ENCODE peak calls at places on chromosome 4, in seven cellular contexts. H is lower lobe of right lung; E is AG10803; G is LoVo; L is IMR-90; B is aorta; X is CD8-positive, alpha-beta memory T cell. C is an unnamed sample.

GRCh38 chr4:1400861-1401408 is 5.3 kb downstream of the NKX1-1 start:
- DNase-seq in H (peak; percentile 18), E (no peak), G (no peak), L (no peak), B (peak; percentile 34), X (no peak), C (no peak)

GRCh38 chr4:89836031-89836777 is 757 bp downstream of the SNCA start:
- DNase-seq in H (no peak), E (no peak), G (no peak), L (no peak), B (no peak), X (no peak), C (no peak)

GRCh38 chr4:165873298-165874071 is 448 bp downstream of the TLL1 start:
- DNase-seq in H (peak; percentile 46), E (peak; percentile 4), G (no peak), L (no peak), B (peak; percentile 44), X (no peak), C (peak; percentile 71)

GRCh38 chr4:71132486-71132885 is 139.0 kb downstream of the DCK start:
- DNase-seq in H (no peak), E (peak; percentile 70), G (no peak), L (peak; percentile 60), B (no peak), X (no peak), C (no peak)

GRCh38 chr4:610411-611261 is 14.7 kb upstream of the PDE6B start:
- DNase-seq in H (no peak), E (peak; percentile 24), G (peak; percentile 40), L (peak; percentile 49), B (no peak), X (no peak), C (no peak)

GRCh38 chr4:139227729-139228404 is 50.8 kb upstream of the ELF2 start:
- DNase-seq in H (no peak), E (no peak), G (no peak), L (no peak), B (no peak), X (no peak), C (no peak)

GRCh38 chr4:105551968-105552746 is at the start of gene ARHGEF38:
- DNase-seq in H (peak; percentile 55), E (peak; percentile 27), G (peak; percentile 82), L (peak; percentile 7), B (no peak), X (no peak), C (no peak)

GRCh38 chr4:105894570-105895323 is 524 bp upstream of the NPNT start:
- DNase-seq in H (peak; percentile 74), E (peak; percentile 47), G (peak; percentile 65), L (no peak), B (no peak), X (no peak), C (no peak)

GRCh38 chr4:23006756-23007155 is 314.0 kb downstream of the GBA3 start:
- DNase-seq in H (no peak), E (peak; percentile 83), G (no peak), L (peak; percentile 10), B (no peak), X (no peak), C (no peak)

GRCh38 chr4:140237616-140238352 is 83.8 kb upstream of the MAML3 start:
- DNase-seq in H (peak; percentile 76), E (peak; percentile 99), G (no peak), L (peak; percentile 93), B (peak; percentile 89), X (no peak), C (peak; percentile 91)

GRCh38 chr4:184310881-184311709 is 93.4 kb upstream of the ENPP6 start:
- DNase-seq in H (no peak), E (no peak), G (no peak), L (no peak), B (peak; percentile 47), X (no peak), C (no peak)

GRCh38 chr4:74603186-74603585 is 158.2 kb downstream of the AREG start:
- DNase-seq in H (no peak), E (no peak), G (no peak), L (no peak), B (no peak), X (no peak), C (no peak)

GRCh38 chr4:95066011-95066410 is 308.3 kb downstream of the BMPR1B start:
- DNase-seq in H (no peak), E (no peak), G (no peak), L (no peak), B (no peak), X (no peak), C (no peak)

GRCh38 chr4:5708829-5709680 is 696 bp upstream of the EVC2 start:
- DNase-seq in H (no peak), E (peak; percentile 19), G (no peak), L (no peak), B (no peak), X (no peak), C (no peak)

GRCh38 chr4:143377635-143378099 is 41.0 kb downstream of the GAB1 start:
- DNase-seq in H (no peak), E (no peak), G (no peak), L (no peak), B (no peak), X (no peak), C (no peak)

GRCh38 chr4:126202226-126202625 is 887.5 kb downstream of the FAT4 start:
- DNase-seq in H (no peak), E (no peak), G (no peak), L (no peak), B (no peak), X (no peak), C (no peak)

GRCh38 chr4:26464420-26465095 is 25.7 kb downstream of the CCKAR start:
- DNase-seq in H (no peak), E (no peak), G (no peak), L (no peak), B (no peak), X (no peak), C (no peak)

GRCh38 chr4:38322709-38323108 is 341.3 kb upstream of the KLF3 start:
- DNase-seq in H (no peak), E (peak; percentile 80), G (peak; percentile 68), L (peak; percentile 87), B (peak; percentile 75), X (no peak), C (no peak)

GRCh38 chr4:27176400-27176799 is 315.8 kb downstream of the STIM2 start:
- DNase-seq in H (no peak), E (peak; percentile 39), G (peak; percentile 15), L (peak; percentile 41), B (no peak), X (no peak), C (no peak)

GRCh38 chr4:154595807-154596206 is 5.3 kb upstream of the FGA start:
- DNase-seq in H (no peak), E (no peak), G (no peak), L (no peak), B (no peak), X (no peak), C (no peak)

GRCh38 chr4:165625281-165625680 is 246.5 kb downstream of the CPE start:
- DNase-seq in H (no peak), E (no peak), G (no peak), L (no peak), B (no peak), X (no peak), C (no peak)

GRCh38 chr4:94603170-94603747 is 151.5 kb downstream of the PDLIM5 start:
- DNase-seq in H (no peak), E (peak; percentile 43), G (peak; percentile 9), L (peak; percentile 96), B (peak; percentile 52), X (no peak), C (peak; percentile 44)